ENCODE peak calls at places on chromosomes 5 and 9, in six cellular contexts. W, P, I, T, Q and J are unnamed samples.

GRCh38 chr9:135029871-135030710 is 57.4 kb upstream of the OLFM1 start:
- DNase-seq in W (no peak), P (no peak), I (no peak), T (no peak), Q (no peak), J (no peak)

GRCh38 chr9:72600671-72601070 is 79.3 kb downstream of the TMC1 start:
- DNase-seq in W (no peak), P (no peak), I (no peak), T (no peak), Q (no peak), J (no peak)

GRCh38 chr9:35908484-35909125 is 685 bp upstream of the SPAAR start:
- DNase-seq in W (no peak), P (no peak), I (no peak), T (no peak), Q (peak), J (peak)

GRCh38 chr9:99187311-99187710 is 34.4 kb downstream of the ALG2 start:
- DNase-seq in W (no peak), P (no peak), I (no peak), T (no peak), Q (no peak), J (no peak)

GRCh38 chr5:55360190-55360589 is 52.4 kb downstream of the MTREX start:
- DNase-seq in W (no peak), P (no peak), I (no peak), T (no peak), Q (no peak), J (no peak)

GRCh38 chr5:135329101-135329912 is 69.7 kb downstream of the MACROH2A1 start:
- DNase-seq in W (no peak), P (no peak), I (no peak), T (no peak), Q (no peak), J (no peak)

GRCh38 chr5:36950586-36951457 is 74.3 kb downstream of the NIPBL start:
- DNase-seq in W (no peak), P (no peak), I (no peak), T (no peak), Q (no peak), J (no peak)

GRCh38 chr9:33044677-33045282 is 19.7 kb downstream of the DNAJA1 start:
- DNase-seq in W (no peak), P (no peak), I (no peak), T (no peak), Q (no peak), J (no peak)

GRCh38 chr5:181188700-181189362 is 16.2 kb downstream of the TRIM7 start:
- DNase-seq in W (peak), P (peak), I (peak), T (peak), Q (peak), J (peak)

GRCh38 chr9:6214451-6214850 is 1.2 kb upstream of the IL33 start:
- DNase-seq in W (no peak), P (no peak), I (no peak), T (no peak), Q (no peak), J (no peak)

GRCh38 chr5:173453167-173453566 is 125.0 kb upstream of the STC2 start:
- DNase-seq in W (no peak), P (no peak), I (no peak), T (no peak), Q (no peak), J (no peak)

GRCh38 chr5:172102913-172103629 is 85.0 kb downstream of the STK10 start:
- DNase-seq in W (no peak), P (no peak), I (no peak), T (peak), Q (peak), J (peak)

GRCh38 chr9:99345451-99345850 is 123.4 kb downstream of the SEC61B start:
- DNase-seq in W (no peak), P (no peak), I (no peak), T (no peak), Q (no peak), J (no peak)

GRCh38 chr9:80028501-80028900 is 456.7 kb downstream of the TLE4 start:
- DNase-seq in W (no peak), P (no peak), I (no peak), T (no peak), Q (no peak), J (no peak)

GRCh38 chr9:107894572-107895261 is 405.1 kb upstream of the KLF4 start:
- DNase-seq in W (no peak), P (no peak), I (no peak), T (no peak), Q (no peak), J (no peak)

GRCh38 chr5:150409638-150410523 is 2.8 kb downstream of the CD74 start:
- DNase-seq in W (peak), P (peak), I (peak), T (peak), Q (peak), J (peak)

GRCh38 chr5:75279324-75279723 is 42.6 kb upstream of the ANKRD31 start:
- DNase-seq in W (no peak), P (no peak), I (no peak), T (no peak), Q (no peak), J (no peak)

GRCh38 chr5:1298723-1299510 is 4.0 kb upstream of the TERT start:
- DNase-seq in W (no peak), P (no peak), I (no peak), T (no peak), Q (no peak), J (no peak)